ENCODE peak calls at places on chromosomes 1 and 21, in four cellular contexts. M is posterior vena cava, E is kidney, S is cardiac fibroblast. H is an unnamed sample.
A peak's percentile ranks its signal among the peaks of the same experiment; 100 is the strongest.

GRCh38 chr1:116769561-116769977 is 15.3 kb downstream of the CD2 start:
- DNase-seq in M (no peak), E (no peak), S (peak; percentile 57), H (peak; percentile 92)

GRCh38 chr1:156488566-156489165 is 11.9 kb downstream of the MEF2D start:
- DNase-seq in M (no peak), E (no peak), S (no peak), H (peak; percentile 45)

GRCh38 chr1:40305451-40305850 is 11.6 kb downstream of the COL9A2 start:
- DNase-seq in M (no peak), E (no peak), S (peak; percentile 9), H (peak; percentile 50)

GRCh38 chr1:71488555-71489252 is 407.9 kb upstream of the ZRANB2 start:
- DNase-seq in M (no peak), E (no peak), S (no peak), H (no peak)

GRCh38 chr1:56125316-56125715 is 454.0 kb downstream of the PLPP3 start:
- DNase-seq in M (no peak), E (no peak), S (peak; percentile 18), H (no peak)

GRCh38 chr1:207097871-207098324 is 6.1 kb upstream of the C4BPA start:
- DNase-seq in M (no peak), E (no peak), S (no peak), H (no peak)

GRCh38 chr1:100862591-100862990 is 32.1 kb downstream of the EXTL2 start:
- DNase-seq in M (no peak), E (no peak), S (peak; percentile 71), H (no peak)

GRCh38 chr1:197740992-197741391 is 34.3 kb downstream of the DENND1B start:
- DNase-seq in M (no peak), E (no peak), S (no peak), H (no peak)

GRCh38 chr1:208604295-208604694 is 360.1 kb upstream of the PLXNA2 start:
- DNase-seq in M (no peak), E (no peak), S (no peak), H (no peak)

GRCh38 chr1:40535732-40536131 is 4.3 kb downstream of the ZNF684 start:
- DNase-seq in M (no peak), E (no peak), S (no peak), H (no peak)

GRCh38 chr1:89149229-89149628 is 23.3 kb upstream of the GBP2 start:
- DNase-seq in M (no peak), E (peak; percentile 64), S (peak; percentile 44), H (no peak)

GRCh38 chr1:243286409-243287127 is 30.7 kb downstream of the SDCCAG8 start:
- DNase-seq in M (no peak), E (no peak), S (peak; percentile 71), H (no peak)

GRCh38 chr1:74964508-74964907 is 169.7 kb upstream of the LHX8 start:
- DNase-seq in M (no peak), E (no peak), S (peak; percentile 1), H (no peak)

GRCh38 chr1:216183007-216183406 is 240.2 kb downstream of the USH2A start:
- DNase-seq in M (no peak), E (no peak), S (peak; percentile 2), H (no peak)

GRCh38 chr1:4652631-4653327 is 1.6 kb upstream of the AJAP1 start:
- DNase-seq in M (peak; percentile 87), E (peak; percentile 86), S (peak; percentile 38), H (peak; percentile 63)

GRCh38 chr1:31755197-31755611 is 8.9 kb downstream of the ADGRB2 start:
- DNase-seq in M (no peak), E (peak; percentile 89), S (no peak), H (no peak)

GRCh38 chr1:54810144-54810942 is 9.2 kb upstream of the TTC22 start:
- DNase-seq in M (peak; percentile 88), E (no peak), S (peak; percentile 60), H (peak; percentile 60)

GRCh38 chr1:235503333-235504121 is 725 bp downstream of the B3GALNT2 start:
- DNase-seq in M (peak; percentile 87), E (peak; percentile 84), S (peak; percentile 59), H (peak; percentile 65)

GRCh38 chr1:110225212-110225611 is 15.1 kb downstream of the KCNC4 start:
- DNase-seq in M (no peak), E (peak; percentile 46), S (no peak), H (no peak)

GRCh38 chr1:171793656-171794055 is 12.2 kb downstream of the METTL13 start:
- DNase-seq in M (no peak), E (no peak), S (peak; percentile 59), H (no peak)

GRCh38 chr1:83998599-83999315 is at the start of gene TTLL7:
- DNase-seq in M (peak; percentile 92), E (peak; percentile 89), S (no peak), H (peak; percentile 77)

GRCh38 chr1:44724408-44725308 is 6.3 kb downstream of the RNU5D-1 start:
- DNase-seq in M (no peak), E (no peak), S (no peak), H (no peak)

GRCh38 chr1:59692591-59692990 is 122.2 kb upstream of the HOOK1 start:
- DNase-seq in M (no peak), E (no peak), S (peak; percentile 89), H (no peak)

GRCh38 chr1:224482619-224483018 is 48.0 kb upstream of the WDR26 start:
- DNase-seq in M (no peak), E (no peak), S (peak; percentile 17), H (no peak)

GRCh38 chr1:28197682-28198415 is 21.4 kb upstream of the PTAFR start:
- DNase-seq in M (no peak), E (no peak), S (no peak), H (no peak)

GRCh38 chr1:211603191-211603701 is 24.3 kb upstream of the SLC30A1 start:
- DNase-seq in M (no peak), E (no peak), S (no peak), H (no peak)

GRCh38 chr1:63813829-63814277 is 40.0 kb downstream of the ROR1 start:
- DNase-seq in M (no peak), E (no peak), S (peak; percentile 72), H (no peak)

GRCh38 chr1:117658676-117659075 is 52.8 kb downstream of the TENT5C start:
- DNase-seq in M (peak; percentile 55), E (no peak), S (no peak), H (peak; percentile 93)

GRCh38 chr1:56360021-56360420 is 219.3 kb downstream of the PLPP3 start:
- DNase-seq in M (no peak), E (no peak), S (peak; percentile 20), H (no peak)

GRCh38 chr21:38965910-38966504 is 160.3 kb downstream of the ETS2 start:
- DNase-seq in M (peak; percentile 41), E (peak; percentile 82), S (peak; percentile 57), H (no peak)

GRCh38 chr1:165666152-165666551 is 32.2 kb downstream of the ALDH9A1 start:
- DNase-seq in M (no peak), E (no peak), S (peak; percentile 54), H (no peak)

GRCh38 chr1:244672961-244673695 is 20.2 kb downstream of the DESI2 start:
- DNase-seq in M (no peak), E (no peak), S (peak; percentile 56), H (no peak)

H was measured in OCI-LY7.